ENCODE peak calls at places on chromosomes 4 and X, in five cellular contexts. R is astrocyte, I is left kidney, A is BJ, N is WTC11. O is an unnamed sample.

GRCh38 chr4:88953400-88953799 is 103.6 kb downstream of the FAM13A start:
- DNase-seq in R (no peak), I (no peak), N (no peak), A (no peak), O (no peak)

GRCh38 chr4:146243141-146243882 is 29.0 kb downstream of the REELD1 start:
- DNase-seq in I (no peak), R (peak; percentile 17), A (no peak), N (peak; percentile 84), O (no peak)

GRCh38 chrX:34632404-34632803 is 24.7 kb downstream of the TMEM47 start:
- DNase-seq in R (no peak), N (no peak), A (no peak), I (no peak), O (no peak)

GRCh38 chrX:150365051-150365952 is 2.2 kb downstream of the MAMLD1 start:
- DNase-seq in I (peak; percentile 81), N (peak; percentile 77), R (peak; percentile 37), A (no peak), O (peak; percentile 34)

GRCh38 chr4:48602222-48602621 is 112.2 kb downstream of the ZAR1 start:
- DNase-seq in R (peak; percentile 80), I (no peak), A (peak; percentile 11), N (no peak), O (no peak)

GRCh38 chr4:6674500-6675149 is 19.1 kb upstream of the S100P start:
- DNase-seq in I (peak; percentile 78), R (no peak), N (no peak), A (no peak), O (peak; percentile 22)

GRCh38 chr4:151407466-151408379 is 1.3 kb upstream of the FHIP1A start:
- DNase-seq in N (peak; percentile 22), I (peak; percentile 61), A (no peak), R (peak; percentile 16), O (no peak)

GRCh38 chr4:110514889-110515479 is 39.0 kb downstream of the ENPEP start:
- DNase-seq in I (peak; percentile 57), N (no peak), R (peak; percentile 11), A (no peak), O (peak; percentile 51)

O was measured in SK-MEL-5.